ENCODE peak calls at places on chromosomes 7 and 10, in seven cellular contexts. L, B, T, E, D, X and U are unnamed samples.

GRCh38 chr7:38142736-38143135 is 35.3 kb upstream of the STARD3NL start:
- DNase-seq in X (no peak), L (no peak), E (no peak), T (no peak), B (no peak), D (no peak), U (no peak)

GRCh38 chr7:35736725-35737124 is 41.8 kb upstream of the HERPUD2 start:
- DNase-seq in D (no peak), B (no peak), T (no peak), E (no peak), X (peak), L (no peak), U (no peak)

GRCh38 chr10:110502851-110503301 is 5.2 kb downstream of the DUSP5 start:
- DNase-seq in D (no peak), T (no peak), E (no peak), X (peak), B (no peak), L (peak), U (no peak)

GRCh38 chr10:28559661-28560060 is 26.7 kb downstream of the WAC start:
- DNase-seq in T (no peak), L (no peak), D (no peak), X (peak), B (no peak), E (no peak), U (no peak)

GRCh38 chr7:50826371-50827172 is 43.9 kb upstream of the GRB10 start:
- DNase-seq in X (peak), T (no peak), D (no peak), E (peak), B (no peak), L (no peak), U (no peak)

GRCh38 chr10:88473989-88474883 is 108.9 kb downstream of the RNLS start:
- DNase-seq in E (no peak), X (peak), B (peak), L (no peak), D (no peak), T (no peak), U (no peak)

GRCh38 chr7:148303295-148304013 is 287.1 kb upstream of the C7orf33 start:
- DNase-seq in B (peak), T (peak), E (no peak), D (no peak), L (no peak), X (peak), U (peak)

GRCh38 chr10:112330154-112330553 is 43.8 kb upstream of the ACSL5 start:
- DNase-seq in T (no peak), L (no peak), E (peak), B (no peak), X (no peak), D (no peak), U (no peak)

GRCh38 chr7:140478361-140479061 is 794 bp downstream of the MKRN1 start:
- DNase-seq in E (peak), L (peak), T (peak), B (peak), X (peak), D (no peak), U (peak)

GRCh38 chr7:17559388-17559787 is 260.9 kb downstream of the AHR start:
- DNase-seq in D (no peak), L (no peak), T (no peak), X (peak), E (no peak), B (peak), U (no peak)

GRCh38 chr7:93949468-93949867 is 27.9 kb downstream of the GNG11 start:
- DNase-seq in E (no peak), T (no peak), L (no peak), D (no peak), X (peak), B (peak), U (no peak)

GRCh38 chr10:71323407-71323806 is 4.3 kb downstream of the SLC29A3 start:
- DNase-seq in D (no peak), B (peak), E (no peak), T (no peak), L (no peak), X (peak), U (no peak)

GRCh38 chr7:158362912-158363905 is 224.4 kb downstream of the PTPRN2 start:
- DNase-seq in D (no peak), B (no peak), X (no peak), E (no peak), L (no peak), T (no peak), U (no peak)

GRCh38 chr7:103613655-103614642 is 167.9 kb upstream of the SLC26A5 start:
- DNase-seq in B (peak), E (no peak), X (no peak), L (no peak), T (no peak), D (no peak), U (no peak)

GRCh38 chr10:78433722-78434535 is 400.3 kb downstream of the RPS24 start:
- DNase-seq in E (no peak), L (no peak), X (no peak), D (no peak), T (peak), B (peak), U (no peak)

GRCh38 chr7:1641661-1642260 is 28.3 kb upstream of the ELFN1 start:
- DNase-seq in T (no peak), E (no peak), B (no peak), L (no peak), D (no peak), X (no peak), U (no peak)

GRCh38 chr10:88499569-88500470 is 83.3 kb downstream of the RNLS start:
- DNase-seq in E (no peak), B (peak), X (peak), D (no peak), L (no peak), T (no peak), U (no peak)

GRCh38 chr7:139709460-139709859 is 68.3 kb downstream of the HIPK2 start:
- DNase-seq in E (no peak), L (no peak), D (no peak), B (no peak), T (no peak), X (peak), U (no peak)

GRCh38 chr7:72152171-72153131 is 259.7 kb downstream of the CALN1 start:
- DNase-seq in L (peak), B (peak), D (no peak), E (no peak), T (no peak), X (no peak), U (no peak)

GRCh38 chr10:95330966-95331453 is 40.2 kb upstream of the PDLIM1 start:
- DNase-seq in D (no peak), B (no peak), X (peak), E (no peak), T (no peak), L (no peak), U (no peak)

GRCh38 chr7:19815546-19815945 is 42.1 kb upstream of the TMEM196 start:
- DNase-seq in B (no peak), X (peak), D (no peak), T (no peak), E (no peak), L (no peak), U (no peak)

GRCh38 chr10:5033061-5033770 is 29.6 kb upstream of the AKR1C2 start:
- DNase-seq in T (no peak), D (no peak), X (peak), E (no peak), B (no peak), L (no peak), U (no peak)

GRCh38 chr10:8054498-8055407 is at the start of gene GATA3:
- DNase-seq in B (no peak), D (no peak), X (peak), T (no peak), E (peak), L (no peak), U (peak)

GRCh38 chr7:5183155-5183554 is 6.9 kb upstream of the WIPI2 start:
- DNase-seq in L (no peak), D (no peak), T (peak), B (peak), E (no peak), X (no peak), U (no peak)

GRCh38 chr7:154409703-154410311 is 357.6 kb downstream of the DPP6 start:
- DNase-seq in L (no peak), X (peak), T (no peak), D (no peak), B (no peak), E (no peak), U (no peak)

GRCh38 chr7:111528331-111528730 is 34.0 kb downstream of the IMMP2L start:
- DNase-seq in E (peak), D (no peak), T (no peak), B (no peak), X (no peak), L (no peak), U (no peak)

GRCh38 chr10:103911021-103911459 is 6.9 kb downstream of the STN1 start:
- DNase-seq in D (no peak), B (no peak), T (no peak), E (peak), X (no peak), L (no peak), U (no peak)

GRCh38 chr10:79502561-79503309 is 9.6 kb upstream of the EIF5AL1 start:
- DNase-seq in B (peak), T (no peak), D (no peak), L (no peak), X (no peak), E (no peak), U (peak)

GRCh38 chr10:89330537-89330936 is 2.7 kb downstream of the IFIT3 start:
- DNase-seq in T (no peak), D (no peak), E (no peak), L (no peak), B (no peak), X (peak), U (no peak)

GRCh38 chr7:98686466-98687080 is 69.5 kb downstream of the NPTX2 start:
- DNase-seq in L (no peak), B (no peak), X (no peak), E (no peak), T (no peak), D (no peak), U (no peak)

GRCh38 chr10:5458425-5458824 is 40.9 kb downstream of the CALML5 start:
- DNase-seq in E (no peak), B (no peak), D (no peak), X (no peak), T (no peak), L (no peak), U (no peak)

GRCh38 chr10:15167411-15168295 is 840 bp downstream of the NMT2 start:
- DNase-seq in D (peak), B (peak), E (peak), L (peak), X (peak), T (peak), U (peak)

GRCh38 chr10:30781571-30782542 is 152.3 kb upstream of the LYZL2 start:
- DNase-seq in B (no peak), X (no peak), T (no peak), L (peak), E (no peak), D (peak), U (no peak)

GRCh38 chr10:35225204-35225603 is 98.6 kb downstream of the CREM start:
- DNase-seq in D (no peak), E (no peak), L (no peak), T (no peak), X (peak), B (no peak), U (no peak)

GRCh38 chr7:152621426-152621825 is 54.5 kb downstream of the XRCC2 start:
- DNase-seq in E (no peak), T (no peak), L (no peak), X (no peak), B (no peak), D (no peak), U (no peak)

GRCh38 chr7:23239253-23239652 is 7.3 kb upstream of the GPNMB start:
- DNase-seq in B (no peak), L (no peak), E (no peak), T (no peak), X (no peak), D (no peak), U (no peak)

GRCh38 chr7:90706067-90706716 is 110.1 kb downstream of the CDK14 start:
- DNase-seq in T (no peak), B (peak), L (no peak), E (no peak), D (no peak), X (peak), U (no peak)